ENCODE peak calls at places on chromosomes 2 and 18, in ten cellular contexts. One of them, this sample, is unnamed.

GRCh38 chr2:64623232-64623879 is 30.4 kb downstream of the SERTAD2 start:
- DNase-seq in AG10803: no peak
- DNase-seq in HS-5: no peak
- DNase-seq in stimulated activated CD4-positive, alpha-beta T cell treated with anti-CD3 and anti-CD28 coated beads, Interleukin-12 subunit alpha, Interleukin-12 subunit beta, amount 100 ng/mL, for 4 hours: no peak
- DNase-seq in stomach: peak; percentile 25
- DNase-seq in NCI-H1105 treated with DMSO at 0.1 percent for 48 hours: no peak
- DNase-seq in GM20000: no peak
- DNase-seq in psoas muscle: no peak
- DNase-seq in mucosa of gallbladder: no peak
- DNase-seq in endodermal cell: peak; percentile 29
- DNase-seq in this sample: no peak

GRCh38 chr18:38256366-38256765 is 690.8 kb upstream of the CELF4 start:
- DNase-seq in mucosa of gallbladder: no peak
- DNase-seq in HS-5: no peak
- DNase-seq in GM20000: no peak
- DNase-seq in psoas muscle: no peak
- DNase-seq in stomach: no peak
- DNase-seq in endodermal cell: no peak
- DNase-seq in NCI-H1105 treated with DMSO at 0.1 percent for 48 hours: peak; percentile 61
- DNase-seq in stimulated activated CD4-positive, alpha-beta T cell treated with anti-CD3 and anti-CD28 coated beads, Interleukin-12 subunit alpha, Interleukin-12 subunit beta, amount 100 ng/mL, for 4 hours: no peak
- DNase-seq in AG10803: no peak
- DNase-seq in this sample: no peak

GRCh38 chr2:183079335-183079775 is 808 bp downstream of the DUSP19 start:
- DNase-seq in AG10803: peak; percentile 18
- DNase-seq in HS-5: no peak
- DNase-seq in stimulated activated CD4-positive, alpha-beta T cell treated with anti-CD3 and anti-CD28 coated beads, Interleukin-12 subunit alpha, Interleukin-12 subunit beta, amount 100 ng/mL, for 4 hours: no peak
- DNase-seq in mucosa of gallbladder: no peak
- DNase-seq in NCI-H1105 treated with DMSO at 0.1 percent for 48 hours: no peak
- DNase-seq in endodermal cell: no peak
- DNase-seq in psoas muscle: no peak
- DNase-seq in stomach: no peak
- DNase-seq in GM20000: no peak
- DNase-seq in this sample: no peak

GRCh38 chr2:39494784-39495251 is 57.7 kb upstream of the MAP4K3 start:
- DNase-seq in stomach: no peak
- DNase-seq in GM20000: peak; percentile 28
- DNase-seq in stimulated activated CD4-positive, alpha-beta T cell treated with anti-CD3 and anti-CD28 coated beads, Interleukin-12 subunit alpha, Interleukin-12 subunit beta, amount 100 ng/mL, for 4 hours: no peak
- DNase-seq in psoas muscle: peak; percentile 31
- DNase-seq in AG10803: peak; percentile 99
- DNase-seq in endodermal cell: peak; percentile 61
- DNase-seq in mucosa of gallbladder: no peak
- DNase-seq in NCI-H1105 treated with DMSO at 0.1 percent for 48 hours: no peak
- DNase-seq in HS-5: peak; percentile 98
- DNase-seq in this sample: no peak

GRCh38 chr2:100592226-100592625 is 29.4 kb downstream of the PDCL3 start:
- DNase-seq in endodermal cell: no peak
- DNase-seq in AG10803: peak; percentile 50
- DNase-seq in NCI-H1105 treated with DMSO at 0.1 percent for 48 hours: no peak
- DNase-seq in HS-5: peak; percentile 32
- DNase-seq in mucosa of gallbladder: no peak
- DNase-seq in stimulated activated CD4-positive, alpha-beta T cell treated with anti-CD3 and anti-CD28 coated beads, Interleukin-12 subunit alpha, Interleukin-12 subunit beta, amount 100 ng/mL, for 4 hours: no peak
- DNase-seq in stomach: no peak
- DNase-seq in psoas muscle: no peak
- DNase-seq in GM20000: no peak
- DNase-seq in this sample: no peak

GRCh38 chr18:13800505-13801259 is 23.3 kb upstream of the MC5R start:
- DNase-seq in stimulated activated CD4-positive, alpha-beta T cell treated with anti-CD3 and anti-CD28 coated beads, Interleukin-12 subunit alpha, Interleukin-12 subunit beta, amount 100 ng/mL, for 4 hours: peak; percentile 36
- DNase-seq in psoas muscle: peak; percentile 60
- DNase-seq in endodermal cell: peak; percentile 90
- DNase-seq in GM20000: peak; percentile 58
- DNase-seq in mucosa of gallbladder: peak; percentile 78
- DNase-seq in HS-5: no peak
- DNase-seq in stomach: peak; percentile 80
- DNase-seq in AG10803: peak; percentile 27
- DNase-seq in NCI-H1105 treated with DMSO at 0.1 percent for 48 hours: peak; percentile 46
- DNase-seq in this sample: peak; percentile 65

GRCh38 chr2:141694180-141694579 is 436.6 kb downstream of the LRP1B start:
- DNase-seq in stimulated activated CD4-positive, alpha-beta T cell treated with anti-CD3 and anti-CD28 coated beads, Interleukin-12 subunit alpha, Interleukin-12 subunit beta, amount 100 ng/mL, for 4 hours: no peak
- DNase-seq in AG10803: no peak
- DNase-seq in GM20000: no peak
- DNase-seq in NCI-H1105 treated with DMSO at 0.1 percent for 48 hours: no peak
- DNase-seq in psoas muscle: no peak
- DNase-seq in stomach: no peak
- DNase-seq in HS-5: no peak
- DNase-seq in mucosa of gallbladder: no peak
- DNase-seq in endodermal cell: no peak
- DNase-seq in this sample: no peak

GRCh38 chr2:149622343-149622742 is 34.8 kb upstream of the MMADHC start:
- DNase-seq in HS-5: no peak
- DNase-seq in AG10803: no peak
- DNase-seq in NCI-H1105 treated with DMSO at 0.1 percent for 48 hours: no peak
- DNase-seq in GM20000: no peak
- DNase-seq in endodermal cell: no peak
- DNase-seq in mucosa of gallbladder: no peak
- DNase-seq in stimulated activated CD4-positive, alpha-beta T cell treated with anti-CD3 and anti-CD28 coated beads, Interleukin-12 subunit alpha, Interleukin-12 subunit beta, amount 100 ng/mL, for 4 hours: no peak
- DNase-seq in psoas muscle: no peak
- DNase-seq in stomach: no peak
- DNase-seq in this sample: no peak

GRCh38 chr2:207394812-207395534 is 134.8 kb upstream of the CREB1 start:
- DNase-seq in mucosa of gallbladder: no peak
- DNase-seq in stomach: no peak
- DNase-seq in endodermal cell: no peak
- DNase-seq in HS-5: peak; percentile 100
- DNase-seq in stimulated activated CD4-positive, alpha-beta T cell treated with anti-CD3 and anti-CD28 coated beads, Interleukin-12 subunit alpha, Interleukin-12 subunit beta, amount 100 ng/mL, for 4 hours: peak; percentile 4
- DNase-seq in AG10803: peak; percentile 98
- DNase-seq in psoas muscle: peak; percentile 23
- DNase-seq in GM20000: no peak
- DNase-seq in NCI-H1105 treated with DMSO at 0.1 percent for 48 hours: no peak
- DNase-seq in this sample: no peak

GRCh38 chr2:215451012-215451756 is 15.3 kb upstream of the FN1 start:
- DNase-seq in GM20000: no peak
- DNase-seq in mucosa of gallbladder: no peak
- DNase-seq in HS-5: no peak
- DNase-seq in stomach: no peak
- DNase-seq in endodermal cell: no peak
- DNase-seq in AG10803: no peak
- DNase-seq in stimulated activated CD4-positive, alpha-beta T cell treated with anti-CD3 and anti-CD28 coated beads, Interleukin-12 subunit alpha, Interleukin-12 subunit beta, amount 100 ng/mL, for 4 hours: no peak
- DNase-seq in NCI-H1105 treated with DMSO at 0.1 percent for 48 hours: no peak
- DNase-seq in psoas muscle: no peak
- DNase-seq in this sample: no peak

GRCh38 chr2:28348149-28348567 is 44.5 kb upstream of the FOSL2 start:
- DNase-seq in NCI-H1105 treated with DMSO at 0.1 percent for 48 hours: no peak
- DNase-seq in psoas muscle: peak; percentile 14
- DNase-seq in stomach: no peak
- DNase-seq in endodermal cell: no peak
- DNase-seq in AG10803: no peak
- DNase-seq in stimulated activated CD4-positive, alpha-beta T cell treated with anti-CD3 and anti-CD28 coated beads, Interleukin-12 subunit alpha, Interleukin-12 subunit beta, amount 100 ng/mL, for 4 hours: no peak
- DNase-seq in HS-5: no peak
- DNase-seq in mucosa of gallbladder: no peak
- DNase-seq in GM20000: no peak
- DNase-seq in this sample: no peak

GRCh38 chr2:158740591-158740990 is 54.5 kb upstream of the DAPL1 start:
- DNase-seq in AG10803: peak; percentile 67
- DNase-seq in stimulated activated CD4-positive, alpha-beta T cell treated with anti-CD3 and anti-CD28 coated beads, Interleukin-12 subunit alpha, Interleukin-12 subunit beta, amount 100 ng/mL, for 4 hours: no peak
- DNase-seq in psoas muscle: no peak
- DNase-seq in mucosa of gallbladder: no peak
- DNase-seq in NCI-H1105 treated with DMSO at 0.1 percent for 48 hours: no peak
- DNase-seq in endodermal cell: no peak
- DNase-seq in GM20000: no peak
- DNase-seq in stomach: no peak
- DNase-seq in HS-5: peak; percentile 35
- DNase-seq in this sample: no peak

GRCh38 chr2:74357627-74358026 is 14.4 kb upstream of the SLC4A5 start:
- DNase-seq in AG10803: peak; percentile 11
- DNase-seq in endodermal cell: no peak
- DNase-seq in mucosa of gallbladder: no peak
- DNase-seq in HS-5: no peak
- DNase-seq in stimulated activated CD4-positive, alpha-beta T cell treated with anti-CD3 and anti-CD28 coated beads, Interleukin-12 subunit alpha, Interleukin-12 subunit beta, amount 100 ng/mL, for 4 hours: no peak
- DNase-seq in NCI-H1105 treated with DMSO at 0.1 percent for 48 hours: no peak
- DNase-seq in stomach: no peak
- DNase-seq in GM20000: no peak
- DNase-seq in psoas muscle: no peak
- DNase-seq in this sample: no peak

GRCh38 chr2:106789185-106789584 is 96.8 kb downstream of the ST6GAL2 start:
- DNase-seq in psoas muscle: no peak
- DNase-seq in stomach: no peak
- DNase-seq in endodermal cell: no peak
- DNase-seq in AG10803: no peak
- DNase-seq in NCI-H1105 treated with DMSO at 0.1 percent for 48 hours: no peak
- DNase-seq in GM20000: no peak
- DNase-seq in HS-5: peak; percentile 5
- DNase-seq in mucosa of gallbladder: no peak
- DNase-seq in stimulated activated CD4-positive, alpha-beta T cell treated with anti-CD3 and anti-CD28 coated beads, Interleukin-12 subunit alpha, Interleukin-12 subunit beta, amount 100 ng/mL, for 4 hours: no peak
- DNase-seq in this sample: no peak

GRCh38 chr2:187614756-187615155 is 60.5 kb upstream of the TFPI start:
- DNase-seq in stomach: no peak
- DNase-seq in psoas muscle: no peak
- DNase-seq in endodermal cell: no peak
- DNase-seq in AG10803: peak; percentile 21
- DNase-seq in GM20000: no peak
- DNase-seq in stimulated activated CD4-positive, alpha-beta T cell treated with anti-CD3 and anti-CD28 coated beads, Interleukin-12 subunit alpha, Interleukin-12 subunit beta, amount 100 ng/mL, for 4 hours: no peak
- DNase-seq in NCI-H1105 treated with DMSO at 0.1 percent for 48 hours: no peak
- DNase-seq in mucosa of gallbladder: no peak
- DNase-seq in HS-5: no peak
- DNase-seq in this sample: no peak

GRCh38 chr2:224997802-224998201 is 44.5 kb downstream of the DOCK10 start:
- DNase-seq in mucosa of gallbladder: no peak
- DNase-seq in GM20000: no peak
- DNase-seq in HS-5: no peak
- DNase-seq in endodermal cell: no peak
- DNase-seq in psoas muscle: no peak
- DNase-seq in AG10803: peak; percentile 74
- DNase-seq in stomach: no peak
- DNase-seq in NCI-H1105 treated with DMSO at 0.1 percent for 48 hours: no peak
- DNase-seq in stimulated activated CD4-positive, alpha-beta T cell treated with anti-CD3 and anti-CD28 coated beads, Interleukin-12 subunit alpha, Interleukin-12 subunit beta, amount 100 ng/mL, for 4 hours: no peak
- DNase-seq in this sample: no peak

GRCh38 chr2:239465017-239466001 is 64.5 kb upstream of the HDAC4 start:
- DNase-seq in NCI-H1105 treated with DMSO at 0.1 percent for 48 hours: peak; percentile 23
- DNase-seq in HS-5: no peak
- DNase-seq in psoas muscle: peak; percentile 76
- DNase-seq in mucosa of gallbladder: peak; percentile 91
- DNase-seq in stimulated activated CD4-positive, alpha-beta T cell treated with anti-CD3 and anti-CD28 coated beads, Interleukin-12 subunit alpha, Interleukin-12 subunit beta, amount 100 ng/mL, for 4 hours: no peak
- DNase-seq in stomach: peak; percentile 53
- DNase-seq in AG10803: peak; percentile 28
- DNase-seq in GM20000: no peak
- DNase-seq in endodermal cell: peak; percentile 38
- DNase-seq in this sample: peak; percentile 94

GRCh38 chr2:10798783-10799182 is 13.8 kb downstream of the PDIA6 start:
- DNase-seq in mucosa of gallbladder: no peak
- DNase-seq in HS-5: no peak
- DNase-seq in psoas muscle: no peak
- DNase-seq in endodermal cell: peak; percentile 83
- DNase-seq in NCI-H1105 treated with DMSO at 0.1 percent for 48 hours: no peak
- DNase-seq in AG10803: no peak
- DNase-seq in stimulated activated CD4-positive, alpha-beta T cell treated with anti-CD3 and anti-CD28 coated beads, Interleukin-12 subunit alpha, Interleukin-12 subunit beta, amount 100 ng/mL, for 4 hours: no peak
- DNase-seq in GM20000: no peak
- DNase-seq in stomach: no peak
- DNase-seq in this sample: no peak

GRCh38 chr2:95316466-95317122 is 19.4 kb downstream of the KCNIP3 start:
- DNase-seq in NCI-H1105 treated with DMSO at 0.1 percent for 48 hours: no peak
- DNase-seq in psoas muscle: no peak
- DNase-seq in stimulated activated CD4-positive, alpha-beta T cell treated with anti-CD3 and anti-CD28 coated beads, Interleukin-12 subunit alpha, Interleukin-12 subunit beta, amount 100 ng/mL, for 4 hours: no peak
- DNase-seq in GM20000: no peak
- DNase-seq in stomach: no peak
- DNase-seq in endodermal cell: no peak
- DNase-seq in HS-5: peak; percentile 82
- DNase-seq in AG10803: peak; percentile 95
- DNase-seq in mucosa of gallbladder: no peak
- DNase-seq in this sample: no peak

GRCh38 chr2:46945671-46946070 is 30.1 kb upstream of the MCFD2 start:
- DNase-seq in psoas muscle: no peak
- DNase-seq in stimulated activated CD4-positive, alpha-beta T cell treated with anti-CD3 and anti-CD28 coated beads, Interleukin-12 subunit alpha, Interleukin-12 subunit beta, amount 100 ng/mL, for 4 hours: no peak
- DNase-seq in mucosa of gallbladder: no peak
- DNase-seq in stomach: no peak
- DNase-seq in NCI-H1105 treated with DMSO at 0.1 percent for 48 hours: no peak
- DNase-seq in GM20000: no peak
- DNase-seq in AG10803: no peak
- DNase-seq in HS-5: no peak
- DNase-seq in endodermal cell: no peak
- DNase-seq in this sample: no peak

GRCh38 chr2:201006704-201007103 is 43.2 kb upstream of the ORC2 start:
- DNase-seq in stomach: no peak
- DNase-seq in GM20000: no peak
- DNase-seq in mucosa of gallbladder: no peak
- DNase-seq in stimulated activated CD4-positive, alpha-beta T cell treated with anti-CD3 and anti-CD28 coated beads, Interleukin-12 subunit alpha, Interleukin-12 subunit beta, amount 100 ng/mL, for 4 hours: no peak
- DNase-seq in psoas muscle: no peak
- DNase-seq in endodermal cell: no peak
- DNase-seq in AG10803: no peak
- DNase-seq in NCI-H1105 treated with DMSO at 0.1 percent for 48 hours: no peak
- DNase-seq in HS-5: no peak
- DNase-seq in this sample: no peak

GRCh38 chr2:159267926-159268325 is 18.6 kb downstream of the WDSUB1 start:
- DNase-seq in stomach: no peak
- DNase-seq in mucosa of gallbladder: no peak
- DNase-seq in HS-5: no peak
- DNase-seq in NCI-H1105 treated with DMSO at 0.1 percent for 48 hours: no peak
- DNase-seq in endodermal cell: no peak
- DNase-seq in stimulated activated CD4-positive, alpha-beta T cell treated with anti-CD3 and anti-CD28 coated beads, Interleukin-12 subunit alpha, Interleukin-12 subunit beta, amount 100 ng/mL, for 4 hours: no peak
- DNase-seq in GM20000: no peak
- DNase-seq in AG10803: no peak
- DNase-seq in psoas muscle: no peak
- DNase-seq in this sample: no peak

GRCh38 chr2:201931955-201932354 is 101.7 kb upstream of the FZD7 start:
- DNase-seq in mucosa of gallbladder: no peak
- DNase-seq in stomach: no peak
- DNase-seq in AG10803: peak; percentile 80
- DNase-seq in endodermal cell: peak; percentile 47
- DNase-seq in psoas muscle: no peak
- DNase-seq in stimulated activated CD4-positive, alpha-beta T cell treated with anti-CD3 and anti-CD28 coated beads, Interleukin-12 subunit alpha, Interleukin-12 subunit beta, amount 100 ng/mL, for 4 hours: no peak
- DNase-seq in NCI-H1105 treated with DMSO at 0.1 percent for 48 hours: no peak
- DNase-seq in GM20000: no peak
- DNase-seq in HS-5: peak; percentile 23
- DNase-seq in this sample: no peak

GRCh38 chr2:46942891-46943626 is 27.5 kb upstream of the MCFD2 start:
- DNase-seq in HS-5: no peak
- DNase-seq in stomach: no peak
- DNase-seq in NCI-H1105 treated with DMSO at 0.1 percent for 48 hours: no peak
- DNase-seq in stimulated activated CD4-positive, alpha-beta T cell treated with anti-CD3 and anti-CD28 coated beads, Interleukin-12 subunit alpha, Interleukin-12 subunit beta, amount 100 ng/mL, for 4 hours: no peak
- DNase-seq in GM20000: no peak
- DNase-seq in psoas muscle: no peak
- DNase-seq in endodermal cell: no peak
- DNase-seq in AG10803: no peak
- DNase-seq in mucosa of gallbladder: no peak
- DNase-seq in this sample: no peak

GRCh38 chr2:104487381-104487780 is 366.5 kb upstream of the POU3F3 start:
- DNase-seq in mucosa of gallbladder: no peak
- DNase-seq in endodermal cell: no peak
- DNase-seq in NCI-H1105 treated with DMSO at 0.1 percent for 48 hours: peak; percentile 20
- DNase-seq in stomach: no peak
- DNase-seq in HS-5: peak; percentile 9
- DNase-seq in stimulated activated CD4-positive, alpha-beta T cell treated with anti-CD3 and anti-CD28 coated beads, Interleukin-12 subunit alpha, Interleukin-12 subunit beta, amount 100 ng/mL, for 4 hours: no peak
- DNase-seq in GM20000: no peak
- DNase-seq in AG10803: no peak
- DNase-seq in psoas muscle: no peak
- DNase-seq in this sample: no peak

GRCh38 chr2:235694721-235695601 is 201.1 kb downstream of the AGAP1 start:
- DNase-seq in AG10803: no peak
- DNase-seq in endodermal cell: no peak
- DNase-seq in psoas muscle: no peak
- DNase-seq in HS-5: no peak
- DNase-seq in GM20000: no peak
- DNase-seq in stomach: no peak
- DNase-seq in NCI-H1105 treated with DMSO at 0.1 percent for 48 hours: no peak
- DNase-seq in stimulated activated CD4-positive, alpha-beta T cell treated with anti-CD3 and anti-CD28 coated beads, Interleukin-12 subunit alpha, Interleukin-12 subunit beta, amount 100 ng/mL, for 4 hours: no peak
- DNase-seq in mucosa of gallbladder: no peak
- DNase-seq in this sample: no peak

GRCh38 chr2:9315280-9315847 is 108.0 kb downstream of the ITGB1BP1 start:
- DNase-seq in mucosa of gallbladder: no peak
- DNase-seq in HS-5: no peak
- DNase-seq in AG10803: no peak
- DNase-seq in stomach: no peak
- DNase-seq in GM20000: no peak
- DNase-seq in psoas muscle: no peak
- DNase-seq in NCI-H1105 treated with DMSO at 0.1 percent for 48 hours: no peak
- DNase-seq in stimulated activated CD4-positive, alpha-beta T cell treated with anti-CD3 and anti-CD28 coated beads, Interleukin-12 subunit alpha, Interleukin-12 subunit beta, amount 100 ng/mL, for 4 hours: no peak
- DNase-seq in endodermal cell: no peak
- DNase-seq in this sample: no peak

GRCh38 chr18:56202567-56203136 is 435.7 kb downstream of the TXNL1 start:
- DNase-seq in stomach: no peak
- DNase-seq in HS-5: no peak
- DNase-seq in NCI-H1105 treated with DMSO at 0.1 percent for 48 hours: no peak
- DNase-seq in psoas muscle: no peak
- DNase-seq in GM20000: no peak
- DNase-seq in stimulated activated CD4-positive, alpha-beta T cell treated with anti-CD3 and anti-CD28 coated beads, Interleukin-12 subunit alpha, Interleukin-12 subunit beta, amount 100 ng/mL, for 4 hours: no peak
- DNase-seq in mucosa of gallbladder: no peak
- DNase-seq in AG10803: no peak
- DNase-seq in endodermal cell: no peak
- DNase-seq in this sample: no peak